ENCODE peak calls at places on chromosomes 13 and 19, in ten cellular contexts. L, R, A, G, P, W, Z, T, D and J are unnamed samples.

GRCh38 chr13:45269204-45269603 is 68.4 kb upstream of the KCTD4 start:
- DNase-seq in L (no peak), R (no peak), A (no peak), G (peak), P (peak), W (no peak), Z (no peak), T (peak), D (peak), J (no peak)

GRCh38 chr19:40640744-40641143 is 39.6 kb downstream of the LTBP4 start:
- DNase-seq in L (no peak), R (peak), A (no peak), G (peak), P (no peak), W (no peak), Z (no peak), T (peak), D (no peak), J (no peak)

GRCh38 chr19:55253842-55254624 is 4.8 kb downstream of the PPP6R1 start:
- DNase-seq in L (no peak), R (no peak), A (no peak), G (no peak), P (no peak), W (peak), Z (no peak), T (no peak), D (no peak), J (peak)

GRCh38 chr13:23751195-23751594 is 138.0 kb downstream of the MIPEP start:
- DNase-seq in L (no peak), R (no peak), A (no peak), G (peak), P (peak), W (no peak), Z (no peak), T (peak), D (peak), J (no peak)

GRCh38 chr19:3478409-3479176 is 1.7 kb downstream of the SMIM24 start:
- DNase-seq in L (no peak), R (no peak), A (no peak), G (no peak), P (no peak), W (no peak), Z (no peak), T (no peak), D (no peak), J (no peak)

GRCh38 chr13:71964491-71965108 is 97.6 kb upstream of the DACH1 start:
- DNase-seq in L (no peak), R (no peak), A (no peak), G (peak), P (peak), W (no peak), Z (no peak), T (peak), D (no peak), J (no peak)

GRCh38 chr13:73000027-73000674 is 58.7 kb upstream of the KLF5 start:
- DNase-seq in L (no peak), R (no peak), A (no peak), G (peak), P (peak), W (no peak), Z (no peak), T (peak), D (no peak), J (no peak)

GRCh38 chr19:35048911-35049411 is 7.4 kb downstream of the HPN start:
- DNase-seq in L (no peak), R (peak), A (no peak), G (no peak), P (no peak), W (no peak), Z (no peak), T (no peak), D (peak), J (no peak)

GRCh38 chr19:46812898-46813569 is 24.6 kb upstream of the SLC1A5 start:
- DNase-seq in L (no peak), R (no peak), A (no peak), G (no peak), P (no peak), W (no peak), Z (no peak), T (no peak), D (no peak), J (no peak)

GRCh38 chr13:44388427-44388826 is 14.8 kb downstream of the SERP2 start:
- DNase-seq in L (no peak), R (peak), A (no peak), G (no peak), P (no peak), W (no peak), Z (no peak), T (no peak), D (no peak), J (no peak)

GRCh38 chr13:55999709-56000108 is 1141.0 kb upstream of the PRR20A start:
- DNase-seq in L (no peak), R (no peak), A (no peak), G (no peak), P (no peak), W (no peak), Z (no peak), T (no peak), D (peak), J (no peak)

GRCh38 chr19:49651871-49652722 is 10.1 kb downstream of the SCAF1 start:
- DNase-seq in L (no peak), R (no peak), A (no peak), G (no peak), P (no peak), W (no peak), Z (no peak), T (no peak), D (no peak), J (no peak)

GRCh38 chr19:53102701-53103140 is 501 bp downstream of the ZNF160 start:
- DNase-seq in L (no peak), R (peak), A (peak), G (peak), P (peak), W (peak), Z (no peak), T (peak), D (peak), J (peak)

GRCh38 chr13:35470671-35471465 is 5.6 kb downstream of the MAB21L1 start:
- DNase-seq in L (peak), R (peak), A (peak), G (peak), P (peak), W (no peak), Z (no peak), T (peak), D (no peak), J (no peak)

GRCh38 chr13:79837741-79838450 is 356.9 kb downstream of the NDFIP2 start:
- DNase-seq in L (no peak), R (no peak), A (no peak), G (peak), P (peak), W (no peak), Z (no peak), T (peak), D (no peak), J (no peak)

GRCh38 chr19:31346184-31346583 is 3.1 kb downstream of the TSHZ3 start:
- DNase-seq in L (no peak), R (no peak), A (no peak), G (no peak), P (no peak), W (no peak), Z (no peak), T (no peak), D (no peak), J (no peak)

GRCh38 chr19:55176116-55176515 is 4.0 kb downstream of the SYT5 start:
- DNase-seq in L (no peak), R (no peak), A (no peak), G (no peak), P (no peak), W (no peak), Z (no peak), T (no peak), D (no peak), J (no peak)

GRCh38 chr13:51518847-51519246 is 65.4 kb upstream of the WDFY2 start:
- DNase-seq in L (no peak), R (no peak), A (no peak), G (peak), P (no peak), W (no peak), Z (no peak), T (peak), D (peak), J (no peak)

GRCh38 chr13:65936249-65936648 is 1293.9 kb downstream of the PCDH9 start:
- DNase-seq in L (no peak), R (no peak), A (no peak), G (no peak), P (no peak), W (no peak), Z (no peak), T (no peak), D (no peak), J (no peak)

GRCh38 chr13:39485314-39485700 is 117.7 kb downstream of the LHFPL6 start:
- DNase-seq in L (no peak), R (no peak), A (no peak), G (peak), P (peak), W (no peak), Z (no peak), T (peak), D (no peak), J (no peak)

GRCh38 chr19:30846102-30846501 is 473.9 kb downstream of the ZNF536 start:
- DNase-seq in L (no peak), R (no peak), A (no peak), G (no peak), P (no peak), W (no peak), Z (no peak), T (no peak), D (no peak), J (no peak)

GRCh38 chr19:12954150-12954962 is 2.7 kb downstream of the GADD45GIP1 start:
- DNase-seq in L (no peak), R (no peak), A (no peak), G (no peak), P (no peak), W (no peak), Z (no peak), T (no peak), D (no peak), J (no peak)

GRCh38 chr19:9847087-9847671 is 12.1 kb downstream of the PIN1 start:
- DNase-seq in L (no peak), R (no peak), A (peak), G (peak), P (peak), W (peak), Z (peak), T (peak), D (peak), J (no peak)

GRCh38 chr19:34504273-34504808 is 22.8 kb downstream of the WTIP start:
- DNase-seq in L (no peak), R (no peak), A (no peak), G (no peak), P (no peak), W (no peak), Z (no peak), T (no peak), D (no peak), J (no peak)

GRCh38 chr13:28199089-28199488 is 60.7 kb downstream of the PAN3 start:
- DNase-seq in L (no peak), R (no peak), A (no peak), G (no peak), P (no peak), W (no peak), Z (no peak), T (no peak), D (no peak), J (no peak)

GRCh38 chr13:20442798-20443381 is 82.8 kb downstream of the CRYL1 start:
- DNase-seq in L (no peak), R (no peak), A (no peak), G (no peak), P (no peak), W (no peak), Z (no peak), T (no peak), D (peak), J (no peak)

GRCh38 chr19:43779147-43779819 is 1.5 kb downstream of the KCNN4 start:
- DNase-seq in L (peak), R (peak), A (no peak), G (no peak), P (no peak), W (no peak), Z (no peak), T (no peak), D (peak), J (no peak)

GRCh38 chr19:43778651-43779050 is 2.1 kb downstream of the KCNN4 start:
- DNase-seq in L (no peak), R (no peak), A (no peak), G (no peak), P (no peak), W (no peak), Z (no peak), T (no peak), D (no peak), J (no peak)

GRCh38 chr19:43781630-43782310 is 997 bp upstream of the KCNN4 start:
- DNase-seq in L (peak), R (no peak), A (no peak), G (no peak), P (no peak), W (no peak), Z (no peak), T (no peak), D (peak), J (no peak)

GRCh38 chr19:43780706-43781525 is at the start of gene KCNN4:
- DNase-seq in L (peak), R (no peak), A (no peak), G (peak), P (peak), W (peak), Z (no peak), T (peak), D (peak), J (no peak)

DNA sequence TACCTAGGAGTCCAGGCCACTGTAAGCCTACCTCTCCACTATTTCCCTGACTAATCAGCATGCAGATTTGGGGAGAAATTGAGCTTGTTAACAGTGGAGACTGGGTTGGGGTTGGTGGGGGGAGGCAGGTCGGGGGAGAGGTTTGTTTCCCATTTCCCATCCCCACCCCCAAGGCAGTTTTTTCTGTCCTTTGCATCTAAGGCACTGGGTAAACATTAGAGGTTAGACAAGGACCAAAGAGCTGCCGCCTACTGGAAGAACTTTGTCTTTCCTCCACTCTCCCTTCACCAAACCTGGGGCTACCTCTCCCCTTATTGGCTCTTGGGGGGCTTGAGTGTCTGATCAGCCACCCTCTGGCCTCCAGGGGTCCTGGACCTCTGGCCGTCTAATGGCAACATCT is 953 bp downstream of the KCNN4 start:
- DNase-seq in L (peak), R (no peak), A (no peak), G (no peak), P (no peak), W (no peak), Z (no peak), T (no peak), D (peak), J (no peak)
- TF ChIP-seq CTCF in L (peak), R (no peak), A (no peak), G (no peak), P (peak), W (peak), Z (no peak), T (peak), D (peak), J (no peak)

GRCh38 chr19:39032164-39032918 is at the start of gene FBXO27:
- DNase-seq in L (no peak), R (peak), A (peak), G (peak), P (no peak), W (no peak), Z (no peak), T (peak), D (no peak), J (no peak)

GRCh38 chr19:39037194-39037593 is 4.8 kb upstream of the FBXO27 start:
- DNase-seq in L (no peak), R (no peak), A (no peak), G (no peak), P (no peak), W (no peak), Z (no peak), T (no peak), D (no peak), J (no peak)

DNA sequence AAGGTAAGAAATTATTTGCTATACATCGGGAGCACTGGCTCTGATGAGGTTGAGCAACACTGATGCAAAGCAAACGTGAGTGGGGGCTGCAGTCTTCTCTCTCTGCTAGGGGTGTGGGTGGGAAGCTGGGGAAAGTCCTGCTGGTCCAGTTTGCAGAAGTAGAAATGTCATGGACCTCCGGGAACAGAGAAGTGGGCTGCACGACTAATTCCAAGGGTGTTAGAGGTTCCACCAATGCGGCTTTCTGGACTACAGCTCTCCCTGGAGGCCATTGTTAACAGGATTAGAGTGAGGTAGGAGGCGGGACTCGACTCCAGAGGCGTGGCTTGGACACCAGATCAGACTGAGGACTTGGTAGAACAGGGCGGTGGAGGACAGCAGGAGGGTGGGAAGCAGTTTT is 5.7 kb upstream of the FBXO27 start:
- DNase-seq in L (peak), R (no peak), A (peak), G (peak), P (peak), W (no peak), Z (no peak), T (peak), D (peak), J (no peak)
- TF ChIP-seq CTCF in L (no peak), R (no peak), A (no peak), G (no peak), P (peak), W (no peak), Z (no peak), T (peak), D (peak), J (no peak)

GRCh38 chr13:40665754-40666057 is 735 bp downstream of the FOXO1 start:
- DNase-seq in L (no peak), R (no peak), A (no peak), G (peak), P (no peak), W (no peak), Z (no peak), T (no peak), D (no peak), J (no peak)

GRCh38 chr13:40666058-40666904 is at the start of gene FOXO1:
- DNase-seq in L (peak), R (peak), A (peak), G (peak), P (peak), W (peak), Z (peak), T (peak), D (peak), J (peak)

GRCh38 chr13:40666905-40667621 is 622 bp upstream of the FOXO1 start:
- DNase-seq in L (peak), R (peak), A (peak), G (no peak), P (no peak), W (no peak), Z (no peak), T (no peak), D (peak), J (peak)

GRCh38 chr13:40664100-40665060 is 2.1 kb downstream of the FOXO1 start:
- DNase-seq in L (peak), R (peak), A (peak), G (peak), P (peak), W (no peak), Z (no peak), T (peak), D (peak), J (peak)

GRCh38 chr13:40665061-40665753 is 1.2 kb downstream of the FOXO1 start:
- DNase-seq in L (peak), R (peak), A (peak), G (no peak), P (peak), W (no peak), Z (no peak), T (peak), D (peak), J (peak)
- TF ChIP-seq CTCF in L (no peak), R (no peak), A (no peak), G (no peak), P (no peak), W (no peak), Z (no peak), T (no peak), D (no peak), J (no peak)

GRCh38 chr19:28864024-28864503 is 348.9 kb downstream of the UQCRFS1 start:
- DNase-seq in L (no peak), R (no peak), A (no peak), G (no peak), P (no peak), W (no peak), Z (no peak), T (no peak), D (no peak), J (no peak)

GRCh38 chr19:28867978-28868377 is 345.0 kb downstream of the UQCRFS1 start:
- DNase-seq in L (no peak), R (no peak), A (no peak), G (no peak), P (no peak), W (no peak), Z (no peak), T (no peak), D (no peak), J (no peak)

GRCh38 chr19:28859811-28860210 is 353.1 kb downstream of the UQCRFS1 start:
- DNase-seq in L (no peak), R (no peak), A (no peak), G (no peak), P (no peak), W (no peak), Z (no peak), T (no peak), D (no peak), J (no peak)

GRCh38 chr19:28864577-28865042 is 348.3 kb downstream of the UQCRFS1 start:
- DNase-seq in L (no peak), R (peak), A (no peak), G (no peak), P (no peak), W (no peak), Z (no peak), T (peak), D (no peak), J (no peak)

GRCh38 chr19:28862238-28862637 is 350.7 kb downstream of the UQCRFS1 start:
- DNase-seq in L (no peak), R (no peak), A (no peak), G (no peak), P (no peak), W (no peak), Z (no peak), T (peak), D (no peak), J (no peak)
- TF ChIP-seq CTCF in L (no peak), R (no peak), A (no peak), G (no peak), P (no peak), W (no peak), Z (no peak), T (no peak), D (no peak), J (no peak)

GRCh38 chr19:23439623-23440022 is 44.4 kb upstream of the ZNF91 start:
- DNase-seq in L (no peak), R (no peak), A (no peak), G (no peak), P (no peak), W (no peak), Z (no peak), T (no peak), D (no peak), J (no peak)

GRCh38 chr19:23436944-23437343 is 41.7 kb upstream of the ZNF91 start:
- DNase-seq in L (no peak), R (no peak), A (no peak), G (no peak), P (no peak), W (no peak), Z (no peak), T (no peak), D (no peak), J (no peak)

GRCh38 chr19:23440207-23440606 is 44.9 kb upstream of the ZNF91 start:
- DNase-seq in L (no peak), R (no peak), A (no peak), G (no peak), P (no peak), W (no peak), Z (no peak), T (no peak), D (no peak), J (no peak)

GRCh38 chr19:23436318-23436717 is 41.0 kb upstream of the ZNF91 start:
- DNase-seq in L (no peak), R (no peak), A (no peak), G (no peak), P (no peak), W (no peak), Z (no peak), T (no peak), D (no peak), J (no peak)

DNA sequence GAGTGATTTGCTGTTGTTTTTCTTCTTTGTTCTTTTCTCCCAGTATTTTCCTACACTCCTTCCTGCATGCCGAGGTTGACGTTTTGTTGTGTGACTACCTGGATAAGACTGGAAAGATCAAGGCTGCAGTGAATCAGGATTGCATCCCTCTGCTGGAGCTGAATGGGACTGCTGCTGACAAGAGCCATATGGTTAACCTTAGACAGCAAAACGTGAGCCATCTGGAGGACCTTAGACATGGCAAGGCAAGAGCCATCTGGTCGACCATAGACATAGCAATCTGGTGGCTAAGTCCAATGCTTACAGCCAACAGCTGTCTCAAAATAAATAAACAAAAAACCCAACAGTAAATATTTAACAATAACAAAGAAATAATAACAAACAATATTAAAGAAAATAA is 42.6 kb upstream of the ZNF91 start:
- DNase-seq in L (no peak), R (no peak), A (no peak), G (no peak), P (no peak), W (no peak), Z (no peak), T (no peak), D (no peak), J (no peak)
- TF ChIP-seq CTCF in L (no peak), R (no peak), A (peak), G (no peak), P (no peak), W (no peak), Z (no peak), T (no peak), D (no peak), J (no peak)